ENCODE peak calls at places on chromosome 9, in nine cellular contexts. X is neural crest cell, H is astrocyte, I is non-pigmented ciliary epithelial cell, N is dorsolateral prefrontal cortex, G is aorta, P is GM04504, V is Ammon's horn, T is psoas muscle. B is an unnamed sample.

GRCh38 chr9:79257215-79257614 is 314.6 kb upstream of the TLE4 start:
- DNase-seq in P (no peak), I (no peak), T (no peak), X (peak), G (no peak), N (no peak), V (no peak), H (no peak), B (peak)

GRCh38 chr9:131308452-131308851 is 18.9 kb downstream of the PLPP7 start:
- DNase-seq in G (no peak), I (no peak), H (no peak), N (no peak), T (no peak), V (no peak), X (no peak), P (no peak), B (no peak)

GRCh38 chr9:109424618-109425017 is 73.5 kb downstream of the PTPN3 start:
- DNase-seq in I (no peak), H (no peak), X (no peak), T (peak), G (no peak), V (no peak), N (no peak), P (no peak), B (no peak)

GRCh38 chr9:103713631-103714030 is 380.5 kb upstream of the SMC2 start:
- DNase-seq in I (peak), T (no peak), G (no peak), N (no peak), H (no peak), P (no peak), V (no peak), X (no peak), B (no peak)

GRCh38 chr9:72646061-72646460 is 124.7 kb downstream of the TMC1 start:
- DNase-seq in V (no peak), I (no peak), H (no peak), P (no peak), T (no peak), G (no peak), N (no peak), X (no peak), B (no peak)

GRCh38 chr9:112115955-112116354 is 59.1 kb downstream of the SUSD1 start:
- DNase-seq in I (no peak), H (no peak), G (no peak), T (no peak), X (no peak), P (no peak), V (no peak), N (no peak), B (no peak)

GRCh38 chr9:132589148-132590036 is 7.0 kb downstream of the BARHL1 start:
- DNase-seq in T (peak), G (no peak), I (no peak), N (no peak), X (no peak), P (no peak), H (no peak), V (no peak), B (no peak)

GRCh38 chr9:125240649-125240999 is 519 bp downstream of the HSPA5 start:
- DNase-seq in I (no peak), V (no peak), X (no peak), T (peak), N (no peak), P (no peak), G (no peak), H (no peak), B (no peak)

GRCh38 chr9:112866662-112867274 is 23.9 kb downstream of the SLC46A2 start:
- DNase-seq in V (no peak), T (no peak), N (no peak), G (no peak), I (no peak), H (no peak), P (no peak), X (no peak), B (no peak)

GRCh38 chr9:31030741-31031202 is 1353.7 kb upstream of the ACO1 start:
- DNase-seq in X (peak), H (peak), I (no peak), G (no peak), P (no peak), T (no peak), V (no peak), N (no peak), B (peak)

GRCh38 chr9:137612741-137613142 is 6.1 kb upstream of the EHMT1 start:
- DNase-seq in V (no peak), T (no peak), H (no peak), P (no peak), G (no peak), N (no peak), I (no peak), X (no peak), B (no peak)

GRCh38 chr9:2389404-2389803 is 232.2 kb upstream of the VLDLR start:
- DNase-seq in V (no peak), T (no peak), G (no peak), I (no peak), P (no peak), H (peak), N (no peak), X (no peak), B (no peak)

GRCh38 chr9:98873535-98874432 is 66.3 kb downstream of the GALNT12 start:
- DNase-seq in X (no peak), P (peak), H (peak), N (no peak), I (no peak), V (peak), T (peak), G (peak), B (no peak)

GRCh38 chr9:92350129-92350739 is 24.5 kb downstream of the CENPP start:
- DNase-seq in V (no peak), I (no peak), X (no peak), G (no peak), T (no peak), H (peak), N (no peak), P (peak), B (no peak)

GRCh38 chr9:31137151-31137849 is 1247.1 kb upstream of the ACO1 start:
- DNase-seq in G (no peak), T (no peak), I (peak), N (no peak), X (no peak), V (no peak), P (no peak), H (peak), B (no peak)

GRCh38 chr9:137089232-137089947 is 2.6 kb downstream of the MAN1B1 start:
- DNase-seq in H (no peak), X (no peak), P (no peak), T (no peak), V (no peak), N (no peak), I (no peak), G (no peak), B (no peak)

GRCh38 chr9:22452415-22453010 is 5.9 kb downstream of the DMRTA1 start:
- DNase-seq in H (no peak), I (no peak), P (no peak), N (no peak), T (no peak), X (peak), V (peak), G (peak), B (no peak)

GRCh38 chr9:96868709-96869108 is 14.4 kb upstream of the ZNF782 start:
- DNase-seq in I (no peak), P (no peak), X (no peak), N (no peak), T (no peak), V (no peak), H (no peak), G (no peak), B (no peak)

GRCh38 chr9:93116049-93116961 is 17.7 kb downstream of the NINJ1 start:
- DNase-seq in T (peak), G (peak), X (no peak), N (no peak), H (no peak), V (peak), I (no peak), P (peak), B (no peak)

GRCh38 chr9:131530546-131530929 is 525 bp downstream of the UCK1 start:
- DNase-seq in V (no peak), N (peak), G (no peak), P (peak), T (peak), H (no peak), I (no peak), X (peak), B (peak)

GRCh38 chr9:22379272-22379671 is 67.4 kb upstream of the DMRTA1 start:
- DNase-seq in T (no peak), V (no peak), X (no peak), P (no peak), N (no peak), H (no peak), I (no peak), G (no peak), B (no peak)

GRCh38 chr9:6076856-6077255 is 61.4 kb upstream of the RANBP6 start:
- DNase-seq in V (no peak), I (no peak), H (peak), X (no peak), P (no peak), T (no peak), G (no peak), N (no peak), B (no peak)

GRCh38 chr9:21414220-21414940 is 5.5 kb downstream of the IFNA8 start:
- DNase-seq in X (no peak), I (no peak), G (no peak), H (no peak), V (no peak), N (no peak), P (no peak), T (no peak), B (no peak)

GRCh38 chr9:96725576-96725975 is 52.3 kb downstream of the ZNF510 start:
- DNase-seq in P (no peak), G (no peak), N (peak), X (no peak), H (no peak), T (no peak), I (no peak), V (no peak), B (no peak)

GRCh38 chr9:96495341-96495740 is 45.4 kb downstream of the HABP4 start:
- DNase-seq in H (peak), T (no peak), P (peak), N (no peak), G (no peak), V (no peak), X (no peak), I (peak), B (no peak)